ENCODE peak calls at places on chromosome 12, in four cellular contexts. N is hepatocyte, S is left kidney, Z is anterior cingulate cortex. W is an unnamed sample.

GRCh38 chr12:112370156-112370555 is 12.1 kb downstream of the HECTD4 start:
- DNase-seq in Z (no peak), N (no peak), S (no peak), W (no peak)

GRCh38 chr12:69026341-69026740 is 93.4 kb upstream of the CPM start:
- DNase-seq in Z (no peak), S (no peak), N (no peak), W (no peak)

GRCh38 chr12:130932061-130932650 is 21.6 kb upstream of the ADGRD1 start:
- DNase-seq in N (no peak), S (peak), Z (no peak), W (no peak)

GRCh38 chr12:29171421-29172258 is 22.6 kb downstream of the FAR2 start:
- DNase-seq in Z (no peak), N (no peak), S (no peak), W (no peak)

GRCh38 chr12:92244036-92244435 is 98.4 kb upstream of the BTG1 start:
- DNase-seq in Z (no peak), N (peak), S (peak), W (no peak)

GRCh38 chr12:27164330-27165045 is 79.6 kb upstream of the STK38L start:
- DNase-seq in N (no peak), S (peak), Z (no peak), W (no peak)

GRCh38 chr12:49946086-49946485 is 4.5 kb upstream of the AQP2 start:
- DNase-seq in Z (no peak), N (no peak), S (no peak), W (no peak)

GRCh38 chr12:91594715-91595114 is 412.1 kb upstream of the DCN start:
- DNase-seq in Z (no peak), S (no peak), N (no peak), W (no peak)

GRCh38 chr12:32179011-32179395 is 72.4 kb downstream of the BICD1 start:
- DNase-seq in N (no peak), Z (no peak), S (no peak), W (no peak)

GRCh38 chr12:15684896-15685658 is 104.1 kb downstream of the EPS8 start:
- DNase-seq in N (no peak), S (peak), Z (no peak), W (no peak)